ENCODE peak calls at places on chromosomes 1 and 21, in four cellular contexts. One of them, this sample, is unnamed.

GRCh38 chr1:53577141-53578100 is 118.2 kb downstream of the DMRTB1 start:
- DNase-seq in T-cell: no peak
- DNase-seq in KG1: no peak
- DNase-seq in T1000: no peak
- DNase-seq in this sample: no peak

GRCh38 chr1:183553769-183554168 is 36.5 kb downstream of the NCF2 start:
- DNase-seq in T-cell: no peak
- DNase-seq in KG1: no peak
- DNase-seq in T1000: no peak
- DNase-seq in this sample: no peak

GRCh38 chr1:111570781-111571181 is 48.8 kb upstream of the RAP1A start:
- DNase-seq in T-cell: peak; percentile 7
- DNase-seq in KG1: no peak
- DNase-seq in T1000: no peak
- DNase-seq in this sample: no peak

GRCh38 chr1:37923551-37923889 is 23.3 kb downstream of the INPP5B start:
- DNase-seq in T-cell: no peak
- DNase-seq in KG1: no peak
- DNase-seq in T1000: no peak
- DNase-seq in this sample: no peak

GRCh38 chr21:45075606-45076244 is 1.3 kb downstream of the ADARB1 start:
- DNase-seq in T-cell: no peak
- DNase-seq in KG1: no peak
- DNase-seq in T1000: no peak
- DNase-seq in this sample: no peak

GRCh38 chr21:14086553-14086952 is 124.2 kb downstream of the LIPI start:
- DNase-seq in T-cell: no peak
- DNase-seq in KG1: no peak
- DNase-seq in T1000: no peak
- DNase-seq in this sample: no peak

GRCh38 chr21:46153259-46154154 is 1.9 kb downstream of the FTCD start:
- DNase-seq in T-cell: peak; percentile 41
- DNase-seq in KG1: no peak
- DNase-seq in T1000: no peak
- DNase-seq in this sample: peak; percentile 73

GRCh38 chr21:18041012-18041411 is 203.6 kb upstream of the CHODL start:
- DNase-seq in T-cell: no peak
- DNase-seq in KG1: peak; percentile 13
- DNase-seq in T1000: no peak
- DNase-seq in this sample: peak; percentile 60

This sample was measured in testis.